ENCODE peak calls at places on chromosomes 12 and 14, in ten cellular contexts. E is GM10248; Z is activated naive CD4-positive, alpha-beta T cell treated with Interleukin-2 at 50 U/mL for 16 hours; X is bronchial epithelial cell; W is NCI-H748 treated with DMSO at 0.1 percent for 48 hours; H is GM03348; I is fibroblast of pulmonary artery; G is Daoy; M is activated CD4-positive, alpha-beta T cell treated with anti-CD3 and anti-CD28 coated beads for 48 hours; O is epithelial cell of esophagus. U is an unnamed sample.

GRCh38 chr12:19642305-19642704 is 203.0 kb downstream of the AEBP2 start:
- DNase-seq in E (no peak), Z (no peak), X (no peak), W (no peak), H (no peak), I (no peak), G (no peak), M (no peak), O (no peak), U (no peak)

GRCh38 chr12:29389295-29389919 is 8.4 kb upstream of the ERGIC2 start:
- DNase-seq in E (no peak), Z (no peak), X (no peak), W (no peak), H (no peak), I (no peak), G (no peak), M (no peak), O (no peak), U (no peak)

GRCh38 chr12:80445083-80445482 is 1.0 kb downstream of the PTPRQ start:
- DNase-seq in E (no peak), Z (no peak), X (no peak), W (no peak), H (peak), I (peak), G (no peak), M (no peak), O (no peak), U (peak)

GRCh38 chr12:109768901-109769670 is 55.5 kb downstream of the FAM222A start:
- DNase-seq in E (no peak), Z (no peak), X (no peak), W (no peak), H (no peak), I (no peak), G (no peak), M (no peak), O (no peak), U (no peak)

GRCh38 chr12:11896530-11896929 is 174.2 kb upstream of the BCL2L14 start:
- DNase-seq in E (no peak), Z (no peak), X (no peak), W (peak), H (no peak), I (no peak), G (no peak), M (no peak), O (no peak), U (no peak)

GRCh38 chr12:97048421-97049035 is 141.5 kb downstream of the NEDD1 start:
- DNase-seq in E (no peak), Z (no peak), X (no peak), W (no peak), H (no peak), I (no peak), G (no peak), M (no peak), O (no peak), U (no peak)

GRCh38 chr12:713281-713875 is 39.0 kb upstream of the WNK1 start:
- DNase-seq in E (no peak), Z (peak), X (no peak), W (no peak), H (no peak), I (no peak), G (no peak), M (peak), O (no peak), U (no peak)

GRCh38 chr12:52964556-52965336 is 15.8 kb downstream of the KRT18 start:
- DNase-seq in E (no peak), Z (no peak), X (no peak), W (no peak), H (no peak), I (no peak), G (no peak), M (no peak), O (no peak), U (no peak)

GRCh38 chr12:132773077-132774020 is 11.7 kb upstream of the ANKLE2 start:
- DNase-seq in E (no peak), Z (no peak), X (no peak), W (no peak), H (no peak), I (no peak), G (no peak), M (no peak), O (no peak), U (no peak)

GRCh38 chr12:71755146-71755892 is 656 bp downstream of the RAB21 start:
- DNase-seq in E (peak), Z (peak), X (peak), W (no peak), H (peak), I (peak), G (peak), M (peak), O (peak), U (peak)

GRCh38 chr12:54425696-54426095 is 6.6 kb upstream of the ITGA5 start:
- DNase-seq in E (no peak), Z (no peak), X (no peak), W (no peak), H (no peak), I (no peak), G (no peak), M (no peak), O (no peak), U (no peak)

GRCh38 chr12:10363665-10363921 is 26.2 kb downstream of the KLRK1 start:
- DNase-seq in E (no peak), Z (no peak), X (no peak), W (no peak), H (no peak), I (no peak), G (no peak), M (no peak), O (peak), U (no peak)

GRCh38 chr12:66269757-66270383 is 32.4 kb upstream of the HELB start:
- DNase-seq in E (peak), Z (no peak), X (peak), W (peak), H (peak), I (peak), G (peak), M (peak), O (peak), U (peak)

GRCh38 chr12:43094886-43095285 is 457.1 kb downstream of the ADAMTS20 start:
- DNase-seq in E (no peak), Z (no peak), X (no peak), W (no peak), H (no peak), I (peak), G (no peak), M (no peak), O (no peak), U (no peak)

GRCh38 chr14:104403421-104404220 is 175.9 kb upstream of the C14orf180 start:
- DNase-seq in E (no peak), Z (no peak), X (no peak), W (no peak), H (no peak), I (no peak), G (no peak), M (no peak), O (no peak), U (no peak)

GRCh38 chr12:31323466-31324115 is 2.4 kb downstream of the SINHCAF start:
- DNase-seq in E (peak), Z (peak), X (no peak), W (no peak), H (no peak), I (peak), G (no peak), M (peak), O (no peak), U (peak)

GRCh38 chr12:49540229-49541139 is 1.7 kb downstream of the KCNH3 start:
- DNase-seq in E (no peak), Z (no peak), X (peak), W (no peak), H (no peak), I (no peak), G (no peak), M (no peak), O (peak), U (no peak)

GRCh38 chr12:2925322-2925995 is 33.7 kb upstream of the TEAD4 start:
- DNase-seq in E (peak), Z (no peak), X (peak), W (no peak), H (no peak), I (no peak), G (no peak), M (no peak), O (peak), U (peak)

GRCh38 chr12:89364058-89364457 is 11.8 kb upstream of the DUSP6 start:
- DNase-seq in E (no peak), Z (no peak), X (no peak), W (no peak), H (no peak), I (no peak), G (no peak), M (no peak), O (no peak), U (no peak)

GRCh38 chr14:91814317-91814716 is 53.0 kb downstream of the TC2N start:
- DNase-seq in E (no peak), Z (no peak), X (no peak), W (no peak), H (no peak), I (no peak), G (no peak), M (no peak), O (no peak), U (no peak)

GRCh38 chr12:29026419-29026818 is 122.7 kb upstream of the FAR2 start:
- DNase-seq in E (no peak), Z (no peak), X (no peak), W (no peak), H (no peak), I (no peak), G (no peak), M (no peak), O (no peak), U (no peak)

GRCh38 chr14:99481745-99482099 is 513 bp downstream of the CCNK start:
- DNase-seq in E (no peak), Z (no peak), X (peak), W (no peak), H (peak), I (peak), G (peak), M (peak), O (peak), U (peak)

GRCh38 chr14:33914676-33915516 is 36.0 kb downstream of the EGLN3 start:
- DNase-seq in E (no peak), Z (no peak), X (peak), W (no peak), H (peak), I (peak), G (peak), M (no peak), O (peak), U (peak)

GRCh38 chr12:2690348-2691000 is 104.3 kb upstream of the FKBP4 start:
- DNase-seq in E (no peak), Z (no peak), X (no peak), W (no peak), H (no peak), I (no peak), G (no peak), M (no peak), O (no peak), U (no peak)

GRCh38 chr14:81144811-81145598 is 75.8 kb downstream of the GTF2A1 start:
- DNase-seq in E (no peak), Z (no peak), X (no peak), W (no peak), H (no peak), I (no peak), G (no peak), M (no peak), O (no peak), U (no peak)

GRCh38 chr12:94818970-94819369 is 168.6 kb upstream of the TMCC3 start:
- DNase-seq in E (no peak), Z (no peak), X (no peak), W (no peak), H (no peak), I (no peak), G (no peak), M (no peak), O (no peak), U (no peak)

GRCh38 chr12:121009744-121010143 is 6.5 kb downstream of the C12orf43 start:
- DNase-seq in E (no peak), Z (no peak), X (peak), W (no peak), H (no peak), I (peak), G (peak), M (no peak), O (peak), U (peak)

GRCh38 chr12:118773956-118774723 is 207.2 kb upstream of the SRRM4 start:
- DNase-seq in E (no peak), Z (no peak), X (no peak), W (peak), H (no peak), I (no peak), G (no peak), M (no peak), O (no peak), U (no peak)

GRCh38 chr12:132121283-132121682 is 22.8 kb downstream of the DDX51 start:
- DNase-seq in E (no peak), Z (no peak), X (no peak), W (no peak), H (no peak), I (no peak), G (no peak), M (no peak), O (no peak), U (no peak)

GRCh38 chr12:58919271-58920101 is 818 bp downstream of the LRIG3 start:
- DNase-seq in E (peak), Z (no peak), X (peak), W (peak), H (peak), I (peak), G (peak), M (no peak), O (peak), U (no peak)

GRCh38 chr12:105470601-105471000 is 140.1 kb downstream of the C12orf75 start:
- DNase-seq in E (no peak), Z (no peak), X (no peak), W (no peak), H (no peak), I (no peak), G (no peak), M (no peak), O (no peak), U (no peak)

GRCh38 chr14:105294142-105294597 is 6.6 kb downstream of the BRF1 start:
- DNase-seq in E (no peak), Z (peak), X (no peak), W (no peak), H (no peak), I (peak), G (peak), M (peak), O (no peak), U (peak)

GRCh38 chr12:67161322-67161918 is 107.7 kb upstream of the CAND1 start:
- DNase-seq in E (peak), Z (peak), X (peak), W (no peak), H (peak), I (peak), G (peak), M (peak), O (peak), U (peak)